ENCODE peak calls at places on chromosomes 3 and 15, in seven cellular contexts. Z is Caco-2, O is HFFc6, U is AG10803, I is transverse colon, N is adrenal gland, Q is upper lobe of right lung. G is an unnamed sample.

GRCh38 chr3:29686889-29687592 is 406.2 kb downstream of the RBMS3 start:
- DNase-seq in Z (no peak), O (peak), U (peak), I (no peak), N (no peak), Q (no peak), G (no peak)

GRCh38 chr3:133856316-133856715 is 39.4 kb downstream of the RAB6B start:
- DNase-seq in Z (no peak), O (peak), U (no peak), I (no peak), N (no peak), Q (no peak), G (no peak)

GRCh38 chr3:78690806-78691205 is 1077.0 kb downstream of the ROBO1 start:
- DNase-seq in Z (no peak), O (peak), U (peak), I (no peak), N (no peak), Q (no peak), G (no peak)

GRCh38 chr15:65326109-65326508 is 21.6 kb downstream of the RNU5B-1 start:
- DNase-seq in Z (no peak), O (no peak), U (no peak), I (no peak), N (no peak), Q (no peak), G (no peak)

GRCh38 chr15:78059110-78059839 is 18.2 kb downstream of the TBC1D2B start:
- DNase-seq in Z (no peak), O (no peak), U (no peak), I (no peak), N (no peak), Q (no peak), G (no peak)

GRCh38 chr3:152258448-152259302 is 10.1 kb upstream of the MBNL1 start:
- DNase-seq in Z (peak), O (peak), U (peak), I (peak), N (peak), Q (peak), G (peak)

GRCh38 chr15:89402406-89402805 is 67.8 kb upstream of the POLG start:
- DNase-seq in Z (no peak), O (no peak), U (no peak), I (no peak), N (no peak), Q (no peak), G (no peak)

GRCh38 chr3:141465221-141465620 is 21.6 kb upstream of the RASA2 start:
- DNase-seq in Z (no peak), O (no peak), U (peak), I (no peak), N (no peak), Q (no peak), G (no peak)

GRCh38 chr15:51004103-51004536 is 90.6 kb downstream of the TNFAIP8L3 start:
- DNase-seq in Z (peak), O (peak), U (peak), I (no peak), N (no peak), Q (no peak), G (no peak)

GRCh38 chr15:79977431-79977940 is 6.5 kb upstream of the BCL2A1 start:
- DNase-seq in Z (no peak), O (no peak), U (no peak), I (peak), N (no peak), Q (no peak), G (no peak)

GRCh38 chr3:155745795-155746550 is 1.1 kb upstream of the PLCH1 start:
- DNase-seq in Z (no peak), O (no peak), U (no peak), I (peak), N (no peak), Q (peak), G (no peak)

GRCh38 chr3:99118381-99118780 is 216.9 kb upstream of the DCBLD2 start:
- DNase-seq in Z (no peak), O (peak), U (peak), I (no peak), N (no peak), Q (no peak), G (no peak)

GRCh38 chr3:179957264-179957845 is 79.4 kb downstream of the PEX5L start:
- DNase-seq in Z (no peak), O (no peak), U (no peak), I (no peak), N (no peak), Q (no peak), G (no peak)

GRCh38 chr3:141095546-141095937 is 44.4 kb downstream of the SPSB4 start:
- DNase-seq in Z (no peak), O (no peak), U (no peak), I (no peak), N (no peak), Q (no peak), G (no peak)

GRCh38 chr3:129764090-129764489 is 129.4 kb downstream of the TMCC1 start:
- DNase-seq in Z (no peak), O (no peak), U (no peak), I (no peak), N (no peak), Q (no peak), G (no peak)

GRCh38 chr15:41043276-41043675 is 72.8 kb downstream of the INO80 start:
- DNase-seq in Z (no peak), O (peak), U (peak), I (no peak), N (no peak), Q (no peak), G (peak)

GRCh38 chr3:13013151-13013561 is 60.1 kb downstream of the IQSEC1 start:
- DNase-seq in Z (no peak), O (no peak), U (no peak), I (no peak), N (no peak), Q (no peak), G (no peak)

GRCh38 chr3:20111836-20112235 is 71.6 kb downstream of the KAT2B start:
- DNase-seq in Z (no peak), O (no peak), U (no peak), I (no peak), N (no peak), Q (no peak), G (no peak)

GRCh38 chr3:145370870-145371269 is 790.1 kb downstream of the PLOD2 start:
- DNase-seq in Z (no peak), O (no peak), U (no peak), I (no peak), N (no peak), Q (no peak), G (no peak)

GRCh38 chr3:13219077-13219901 is 146.1 kb upstream of the IQSEC1 start:
- DNase-seq in Z (no peak), O (no peak), U (no peak), I (no peak), N (no peak), Q (no peak), G (no peak)

GRCh38 chr3:126551066-126551838 is 7.5 kb downstream of the C3orf22 start:
- DNase-seq in Z (no peak), O (no peak), U (peak), I (peak), N (peak), Q (peak), G (no peak)

GRCh38 chr3:106552401-106553043 is 683.7 kb upstream of the CBLB start:
- DNase-seq in Z (no peak), O (no peak), U (no peak), I (no peak), N (no peak), Q (no peak), G (no peak)

GRCh38 chr3:46845860-46846623 is 17.2 kb downstream of the MYL3 start:
- DNase-seq in Z (peak), O (peak), U (peak), I (peak), N (peak), Q (peak), G (peak)

GRCh38 chr3:140096037-140096436 is 161.1 kb downstream of the CLSTN2 start:
- DNase-seq in Z (no peak), O (no peak), U (no peak), I (no peak), N (no peak), Q (no peak), G (no peak)

GRCh38 chr3:56389213-56389830 is 78.9 kb downstream of the ERC2 start:
- DNase-seq in Z (no peak), O (no peak), U (no peak), I (no peak), N (no peak), Q (no peak), G (no peak)

GRCh38 chr3:133941390-133941789 is 45.7 kb upstream of the RAB6B start:
- DNase-seq in Z (no peak), O (no peak), U (peak), I (no peak), N (no peak), Q (no peak), G (no peak)

GRCh38 chr3:187678869-187679268 is 8.7 kb upstream of the SST start:
- DNase-seq in Z (peak), O (peak), U (peak), I (peak), N (peak), Q (no peak), G (peak)

GRCh38 chr15:83559310-83559966 is 94.5 kb upstream of the ADAMTSL3 start:
- DNase-seq in Z (peak), O (peak), U (peak), I (peak), N (peak), Q (no peak), G (peak)

GRCh38 chr3:46857485-46858341 is 5.5 kb downstream of the MYL3 start:
- DNase-seq in Z (no peak), O (no peak), U (no peak), I (no peak), N (no peak), Q (peak), G (no peak)

GRCh38 chr3:108329087-108329486 is 32.7 kb downstream of the HHLA2 start:
- DNase-seq in Z (no peak), O (no peak), U (no peak), I (no peak), N (no peak), Q (no peak), G (no peak)

GRCh38 chr3:153596402-153596801 is 434.4 kb downstream of the RAP2B start:
- DNase-seq in Z (no peak), O (no peak), U (no peak), I (no peak), N (no peak), Q (no peak), G (no peak)

GRCh38 chr3:152968388-152969024 is 133.6 kb downstream of the P2RY1 start:
- DNase-seq in Z (no peak), O (no peak), U (peak), I (no peak), N (no peak), Q (no peak), G (no peak)

GRCh38 chr3:11553436-11554235 is 90.1 kb downstream of the VGLL4 start:
- DNase-seq in Z (no peak), O (no peak), U (no peak), I (no peak), N (no peak), Q (no peak), G (no peak)

GRCh38 chr15:79193157-79193948 is 89.2 kb upstream of the ANKRD34C start:
- DNase-seq in Z (no peak), O (no peak), U (no peak), I (no peak), N (no peak), Q (no peak), G (no peak)

GRCh38 chr15:89494941-89495637 is 1.3 kb downstream of the RHCG start:
- DNase-seq in Z (peak), O (no peak), U (no peak), I (peak), N (no peak), Q (no peak), G (no peak)

GRCh38 chr3:83769791-83770663 is 1188.8 kb upstream of the CADM2 start:
- DNase-seq in Z (no peak), O (no peak), U (no peak), I (no peak), N (no peak), Q (no peak), G (no peak)

GRCh38 chr3:197592361-197593045 is 36.7 kb upstream of the BDH1 start:
- DNase-seq in Z (no peak), O (no peak), U (no peak), I (no peak), N (no peak), Q (no peak), G (no peak)

GRCh38 chr15:57607570-57608000 is 15.9 kb downstream of the MYZAP start:
- DNase-seq in Z (no peak), O (peak), U (peak), I (peak), N (peak), Q (peak), G (no peak)

DNA sequence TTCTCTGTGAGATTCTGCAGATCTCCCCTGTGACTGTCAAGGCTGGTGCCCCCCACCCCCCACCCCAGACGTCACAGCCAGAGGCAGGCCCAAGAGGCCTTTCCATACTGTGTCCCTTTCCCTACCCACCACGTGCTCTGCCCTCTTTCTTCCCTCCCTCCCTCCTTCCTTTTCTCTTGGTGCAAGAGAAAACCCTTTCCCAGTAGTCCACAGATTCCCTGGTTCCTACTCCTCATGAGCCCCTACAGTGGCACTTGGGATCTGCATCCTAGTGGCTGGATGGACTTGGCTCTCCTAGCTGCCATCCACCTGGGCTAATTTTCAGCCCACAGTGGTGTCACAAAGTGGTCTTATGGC is 35.1 kb downstream of the KLF13 start:
- DNase-seq in Z (no peak), O (no peak), U (no peak), I (no peak), N (no peak), Q (no peak), G (no peak)
- TF ChIP-seq CTCF in Z (no peak), O (peak), U (no peak), I (no peak), N (no peak), Q (no peak), G (no peak)

GRCh38 chr3:38267689-38268477 is 2.3 kb downstream of the SLC22A13 start:
- DNase-seq in Z (no peak), O (no peak), U (no peak), I (no peak), N (no peak), Q (no peak), G (no peak)
- TF ChIP-seq CTCF in Z (no peak), O (no peak), U (no peak), I (no peak), N (no peak), Q (no peak), G (no peak)

GRCh38 chr3:7075901-7076300 is 215.0 kb downstream of the GRM7 start:
- DNase-seq in Z (no peak), O (no peak), U (no peak), I (no peak), N (no peak), Q (no peak), G (no peak)
- TF ChIP-seq CTCF in Z (no peak), O (peak), U (no peak), I (no peak), N (no peak), Q (no peak), G (no peak)

DNA sequence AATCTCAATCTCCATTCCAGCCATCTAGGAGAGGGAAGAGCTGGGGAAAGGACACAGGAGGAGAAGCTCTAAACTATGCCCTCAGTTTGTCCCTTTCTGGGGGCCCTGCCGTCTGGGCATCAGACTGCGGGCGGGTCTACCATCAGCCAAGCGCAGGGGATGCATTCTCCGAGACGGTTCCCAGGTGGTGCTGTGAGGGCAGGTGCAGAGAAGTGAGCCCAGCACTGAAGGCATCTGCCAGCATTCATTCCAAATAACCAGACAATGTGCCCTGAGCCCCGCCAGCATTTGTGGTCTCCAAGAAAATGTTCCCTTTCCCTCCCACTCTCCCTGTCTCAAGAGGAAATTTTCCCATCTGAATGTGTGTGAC is 265.7 kb downstream of the XXYLT1 start:
- DNase-seq in Z (no peak), O (no peak), U (no peak), I (no peak), N (no peak), Q (peak), G (no peak)
- TF ChIP-seq CTCF in Z (no peak), O (no peak), U (no peak), I (no peak), N (no peak), Q (no peak), G (no peak)

DNA sequence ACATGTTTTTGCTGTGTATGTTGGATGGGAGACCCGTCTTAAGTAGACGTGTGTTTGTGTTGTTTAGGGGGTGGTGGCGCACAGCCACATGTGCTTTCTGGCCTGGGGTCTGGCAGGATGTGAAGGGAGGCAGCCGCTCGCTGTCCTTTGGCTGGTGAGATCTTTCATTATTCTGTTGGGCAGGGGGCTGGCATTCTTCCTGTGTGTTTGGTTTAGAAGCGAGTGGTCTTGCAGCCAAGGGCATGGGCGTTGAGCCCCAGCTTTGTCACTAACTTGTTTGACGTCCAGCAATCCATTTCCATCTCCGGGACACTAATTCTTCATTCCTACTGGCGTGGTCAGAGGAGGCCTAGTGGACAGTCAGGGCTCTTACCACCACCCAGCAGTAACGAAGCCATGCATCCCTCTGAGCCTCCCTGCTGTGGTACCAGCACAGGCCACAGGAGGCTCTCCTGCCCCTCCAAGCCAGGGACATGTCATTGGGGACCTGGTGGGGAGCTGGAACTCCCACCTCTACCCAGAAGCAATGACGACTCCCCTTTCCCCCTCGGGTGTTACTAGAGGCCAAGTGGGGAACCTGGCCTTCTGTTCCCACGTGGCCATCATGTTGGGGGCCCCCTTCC is 10.7 kb downstream of the THSD4 start:
- DNase-seq in Z (peak), O (no peak), U (no peak), I (no peak), N (no peak), Q (no peak), G (no peak)
- TF ChIP-seq CTCF in Z (peak), O (peak), U (no peak), I (no peak), N (no peak), Q (no peak), G (no peak)

DNA sequence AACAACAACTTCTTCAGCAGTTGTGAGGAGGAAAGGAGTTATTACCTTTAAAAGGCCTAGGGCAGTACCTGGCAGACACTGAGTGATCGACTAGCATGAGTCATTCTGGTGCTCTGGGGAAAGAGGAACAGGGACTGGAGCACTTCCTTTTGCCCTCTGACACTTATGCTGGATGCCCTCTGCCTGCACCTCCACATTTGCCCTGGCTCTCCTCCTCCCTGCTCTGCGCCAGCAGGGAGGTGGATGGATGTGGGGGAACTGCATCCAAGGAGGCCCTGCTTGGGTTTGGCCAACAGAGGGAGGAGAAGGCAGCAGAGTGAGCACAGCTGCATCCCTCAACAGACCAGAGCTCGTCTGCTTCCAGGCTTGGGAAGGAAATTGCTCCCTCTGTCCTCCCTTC is 75.1 kb downstream of the SEMA5B start:
- DNase-seq in Z (no peak), O (no peak), U (no peak), I (no peak), N (no peak), Q (no peak), G (no peak)
- TF ChIP-seq CTCF in Z (peak), O (no peak), U (no peak), I (no peak), N (peak), Q (no peak), G (no peak)

G was measured in AG09319.